ENCODE peak calls at places on chromosomes 13 and 19, in six cellular contexts. K is pancreas; T is CD8-positive, alpha-beta T cell; Y is AG04449; X is neural progenitor cell; C is choroid plexus epithelial cell. R is an unnamed sample.

GRCh38 chr13:35785563-35786327 is 309.3 kb upstream of the MAB21L1 start:
- DNase-seq in K (no peak), T (no peak), Y (no peak), X (peak), C (no peak), R (no peak)

GRCh38 chr13:31201341-31202024 is 1.7 kb downstream of the B3GLCT start:
- DNase-seq in K (peak), T (no peak), Y (no peak), X (no peak), C (peak), R (no peak)

GRCh38 chr19:16197188-16197621 is 506 bp upstream of the AP1M1 start:
- DNase-seq in K (no peak), T (no peak), Y (peak), X (no peak), C (peak), R (no peak)

GRCh38 chr13:95156208-95156607 is 145.0 kb downstream of the ABCC4 start:
- DNase-seq in K (no peak), T (no peak), Y (no peak), X (no peak), C (peak), R (no peak)

GRCh38 chr19:8988204-8988603 is 22.0 kb downstream of the MUC16 start:
- DNase-seq in K (no peak), T (no peak), Y (no peak), X (peak), C (no peak), R (no peak)

GRCh38 chr13:110391273-110391672 is 84.2 kb downstream of the COL4A2 start:
- DNase-seq in K (no peak), T (no peak), Y (no peak), X (no peak), C (peak), R (no peak)

GRCh38 chr13:45807520-45808099 is 43.9 kb downstream of the SIAH3 start:
- DNase-seq in K (no peak), T (no peak), Y (no peak), X (peak), C (peak), R (no peak)

GRCh38 chr13:43744630-43745029 is 42.1 kb downstream of the ENOX1 start:
- DNase-seq in K (no peak), T (no peak), Y (no peak), X (no peak), C (peak), R (no peak)

GRCh38 chr19:38869836-38870607 is 8.1 kb downstream of the RINL start:
- DNase-seq in K (peak), T (peak), Y (no peak), X (peak), C (peak), R (peak)

GRCh38 chr19:3783660-3784584 is 2.3 kb downstream of the MATK start:
- DNase-seq in K (no peak), T (peak), Y (no peak), X (peak), C (no peak), R (no peak)

GRCh38 chr13:34570954-34571353 is 371.1 kb upstream of the NBEA start:
- DNase-seq in K (no peak), T (no peak), Y (no peak), X (no peak), C (no peak), R (no peak)

GRCh38 chr19:38710928-38711725 is 33.1 kb downstream of the CAPN12 start:
- DNase-seq in K (no peak), T (no peak), Y (no peak), X (no peak), C (no peak), R (no peak)

GRCh38 chr19:42023121-42023942 is 29.3 kb upstream of the ATP1A3 start:
- DNase-seq in K (no peak), T (no peak), Y (no peak), X (peak), C (peak), R (no peak)

GRCh38 chr13:51006067-51006800 is 96.6 kb downstream of the RNASEH2B start:
- DNase-seq in K (no peak), T (no peak), Y (no peak), X (no peak), C (no peak), R (no peak)

GRCh38 chr13:47046706-47047105 is 149.9 kb upstream of the HTR2A start:
- DNase-seq in K (no peak), T (no peak), Y (no peak), X (no peak), C (no peak), R (no peak)

GRCh38 chr13:28955264-28955966 is 135.3 kb downstream of the MTUS2 start:
- DNase-seq in K (no peak), T (no peak), Y (no peak), X (no peak), C (no peak), R (no peak)

GRCh38 chr19:34475026-34475974 is 6.3 kb upstream of the WTIP start:
- DNase-seq in K (no peak), T (no peak), Y (peak), X (no peak), C (peak), R (no peak)

GRCh38 chr13:39565036-39565949 is 37.7 kb downstream of the LHFPL6 start:
- DNase-seq in K (no peak), T (no peak), Y (peak), X (peak), C (peak), R (no peak)

GRCh38 chr19:1264801-1265610 is 4.1 kb upstream of the CIRBP start:
- DNase-seq in K (peak), T (no peak), Y (no peak), X (peak), C (peak), R (peak)

GRCh38 chr13:25927363-25927762 is 124.5 kb downstream of the SHISA2 start:
- DNase-seq in K (no peak), T (no peak), Y (no peak), X (no peak), C (no peak), R (no peak)

GRCh38 chr13:102401305-102401704 is 543 bp downstream of the FGF14 start:
- DNase-seq in K (no peak), T (no peak), Y (no peak), X (no peak), C (peak), R (no peak)

GRCh38 chr19:38879400-38879751 is 1.3 kb upstream of the RINL start:
- DNase-seq in K (no peak), T (no peak), Y (no peak), X (no peak), C (no peak), R (no peak)

GRCh38 chr13:84296386-84296785 is 414.1 kb upstream of the SLITRK1 start:
- DNase-seq in K (no peak), T (no peak), Y (no peak), X (no peak), C (no peak), R (no peak)

GRCh38 chr13:113978741-113979481 is 5.0 kb upstream of the C13orf46 start:
- DNase-seq in K (no peak), T (no peak), Y (no peak), X (no peak), C (no peak), R (no peak)

GRCh38 chr19:49809155-49809986 is 3.7 kb downstream of the FUZ start:
- DNase-seq in K (peak), T (peak), Y (no peak), X (peak), C (peak), R (peak)

GRCh38 chr19:33684550-33685303 is 63.0 kb downstream of the CHST8 start:
- DNase-seq in K (no peak), T (no peak), Y (no peak), X (peak), C (no peak), R (no peak)

GRCh38 chr19:2038284-2039081 is 12.6 kb downstream of the MKNK2 start:
- DNase-seq in K (no peak), T (no peak), Y (no peak), X (no peak), C (no peak), R (no peak)

GRCh38 chr19:32676186-32676894 is 692 bp downstream of the RGS9BP start:
- DNase-seq in K (peak), T (no peak), Y (no peak), X (peak), C (no peak), R (no peak)

GRCh38 chr13:69274231-69274630 is 833.4 kb upstream of the ATXN8OS start:
- DNase-seq in K (no peak), T (no peak), Y (no peak), X (no peak), C (no peak), R (no peak)
- H3K4me3 ChIP-seq in K (no peak), T (no peak), Y (no peak), X (no peak), C (no peak), R (no peak)

GRCh38 chr19:51931921-51932320 is 4.6 kb downstream of the ZNF613 start:
- DNase-seq in K (no peak), T (no peak), Y (no peak), X (no peak), C (no peak), R (no peak)

GRCh38 chr19:51926426-51926783 is 867 bp upstream of the ZNF613 start:
- DNase-seq in K (no peak), T (no peak), Y (no peak), X (no peak), C (no peak), R (no peak)

GRCh38 chr19:51927859-51928258 is 587 bp downstream of the ZNF613 start:
- DNase-seq in K (no peak), T (no peak), Y (no peak), X (no peak), C (no peak), R (no peak)

GRCh38 chr19:51921949-51922348 is 5.3 kb upstream of the ZNF613 start:
- DNase-seq in K (no peak), T (no peak), Y (no peak), X (no peak), C (no peak), R (no peak)

DNA sequence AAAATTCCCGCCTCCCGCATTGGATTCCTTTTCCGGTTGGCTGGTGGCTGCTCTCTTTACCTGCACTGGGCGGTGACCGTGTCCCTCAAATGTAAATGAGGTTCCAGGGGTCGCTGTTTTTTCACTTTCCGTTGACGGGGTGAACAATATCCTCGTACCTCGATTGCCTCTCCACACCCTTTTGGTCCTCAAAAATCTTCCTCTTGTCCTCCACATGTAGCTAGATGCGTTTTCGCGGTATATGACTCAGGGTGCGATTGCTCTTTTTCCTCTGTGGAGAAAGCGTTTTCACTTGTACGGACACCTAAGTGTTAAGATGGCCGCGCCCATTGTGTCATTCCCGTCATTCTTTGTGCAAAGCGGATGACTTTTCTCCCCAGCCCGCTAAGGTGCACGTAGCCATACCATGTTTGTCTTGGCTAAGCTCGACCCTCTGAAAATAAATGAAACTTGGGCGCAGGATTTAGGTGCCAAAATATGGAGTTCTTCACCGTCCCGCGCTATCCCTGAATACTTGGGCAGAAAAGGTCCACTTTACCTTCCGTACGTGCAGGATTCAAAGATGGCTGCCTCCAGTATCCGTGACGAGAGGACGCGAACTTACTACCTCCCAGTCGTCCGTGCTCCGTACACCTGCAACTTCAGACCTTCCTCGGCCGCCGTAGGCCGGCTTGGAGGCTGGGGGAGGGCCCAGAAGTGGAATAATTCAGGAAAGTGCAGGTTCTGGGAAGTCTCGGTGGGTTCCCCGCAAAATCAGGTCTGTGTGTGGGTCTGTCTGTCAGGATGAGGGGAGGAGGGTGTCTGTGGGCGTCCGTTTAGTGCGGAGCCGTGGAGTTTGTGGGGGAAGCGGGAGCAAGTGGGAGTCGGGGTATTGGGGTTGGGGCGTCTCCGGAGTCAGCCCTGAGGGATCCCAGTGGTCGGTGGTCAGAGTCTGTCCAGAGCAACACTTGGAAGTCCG is at the start of gene ZNF613:
- DNase-seq in K (peak), T (peak), Y (peak), X (peak), C (peak), R (peak)
- TF ChIP-seq CTCF in K (no peak), T (no peak), Y (peak), X (peak), C (peak), R (no peak)

DNA sequence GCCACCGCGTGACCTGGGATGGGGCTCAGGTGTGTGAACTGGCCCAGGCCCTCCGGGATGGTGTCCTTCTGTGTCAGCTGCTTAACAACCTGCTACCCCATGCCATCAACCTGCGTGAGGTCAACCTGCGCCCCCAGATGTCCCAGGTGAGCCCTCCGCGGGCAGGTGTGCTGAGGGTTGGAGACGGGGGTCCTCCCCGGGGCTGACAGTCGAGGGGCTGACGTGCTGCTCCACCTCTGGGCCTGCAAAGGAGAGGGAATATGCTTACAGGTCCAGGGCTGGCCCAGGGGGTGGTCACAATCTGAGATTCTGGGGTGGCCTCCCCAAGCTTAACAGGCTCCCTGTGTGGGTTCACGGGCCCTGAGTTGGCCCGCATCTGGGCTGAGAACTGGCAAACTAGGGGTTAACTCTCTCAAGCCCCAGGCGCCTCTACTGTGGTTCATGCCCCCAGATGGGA is 386 bp downstream of the VAV1 start:
- DNase-seq in K (no peak), T (no peak), Y (no peak), X (no peak), C (no peak), R (no peak)
- H3K4me3 ChIP-seq in K (peak), T (peak), Y (no peak), X (no peak), C (no peak), R (peak)

DNA sequence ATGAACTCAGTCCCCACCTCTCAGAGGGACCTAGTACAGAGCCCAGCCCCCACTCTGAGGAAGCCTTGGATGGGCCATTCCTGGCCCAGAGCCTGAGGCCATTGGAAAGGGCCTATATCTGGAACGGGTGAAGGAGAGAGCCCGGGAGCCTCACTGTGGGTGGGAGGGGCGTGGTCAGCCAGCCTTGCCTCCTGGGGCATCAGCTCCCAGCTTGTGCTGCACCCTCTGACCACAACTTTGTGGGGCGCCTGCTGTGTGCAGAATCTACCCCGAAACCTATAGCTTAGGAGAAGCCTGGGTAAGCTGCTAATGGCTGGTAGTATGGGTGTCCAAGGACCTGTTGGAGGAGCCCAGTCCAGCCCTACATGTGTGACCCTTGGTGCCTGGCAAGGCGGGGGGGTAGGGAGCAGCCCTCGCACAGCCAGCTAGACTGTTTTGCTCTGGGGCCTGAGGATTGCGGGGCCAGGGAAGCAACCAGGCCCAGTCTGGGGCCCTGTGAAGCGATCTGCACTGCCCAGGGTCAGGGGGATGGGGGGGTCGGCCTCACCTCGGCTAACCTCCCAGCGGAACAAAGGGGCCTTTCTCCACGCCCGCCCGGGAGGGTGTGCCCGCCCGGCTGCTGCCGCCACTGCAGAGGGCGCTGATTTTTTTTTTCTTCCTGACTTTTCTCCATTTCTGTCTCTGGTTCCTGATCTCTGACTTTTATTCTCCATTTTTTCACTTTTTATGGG is 42.3 kb downstream of the LYL1 start:
- DNase-seq in K (peak), T (no peak), Y (no peak), X (peak), C (no peak), R (no peak)
- TF ChIP-seq CTCF in K (no peak), T (no peak), Y (no peak), X (no peak), C (no peak), R (no peak)

GRCh38 chr19:45975296-45975695 is 1.6 kb upstream of the NOVA2 start:
- DNase-seq in K (no peak), T (no peak), Y (no peak), X (peak), C (no peak), R (no peak)

GRCh38 chr19:45973564-45974338 is at the start of gene NOVA2:
- DNase-seq in K (peak), T (no peak), Y (no peak), X (peak), C (peak), R (peak)

GRCh38 chr19:45971260-45971902 is 2.3 kb downstream of the NOVA2 start:
- DNase-seq in K (no peak), T (no peak), Y (no peak), X (no peak), C (no peak), R (peak)

GRCh38 chr19:45972081-45972943 is 1.4 kb downstream of the NOVA2 start:
- DNase-seq in K (no peak), T (no peak), Y (no peak), X (no peak), C (no peak), R (no peak)

GRCh38 chr19:45972944-45973525 is 630 bp downstream of the NOVA2 start:
- DNase-seq in K (no peak), T (no peak), Y (no peak), X (peak), C (no peak), R (no peak)
- H3K4me3 ChIP-seq in K (no peak), T (no peak), Y (no peak), X (peak), C (no peak), R (peak)